ENCODE peak calls at places on chromosomes 1 and 21, in five cellular contexts. C is adrenal gland; F is activated T-cell treated with anti-CD3 and anti-CD28 coated beads for 1 hour; X is effector memory CD8-positive, alpha-beta T cell; N is HTR-8/SVneo. Y is an unnamed sample.

GRCh38 chr1:169762699-169763098 is 28.8 kb upstream of the SELE start:
- DNase-seq in X (no peak), N (no peak), C (no peak), F (no peak), Y (no peak)

GRCh38 chr1:40072142-40072541 is 24.9 kb downstream of the PPT1 start:
- DNase-seq in C (no peak), X (no peak), N (no peak), F (no peak), Y (no peak)

GRCh38 chr1:10598088-10598712 is 123.5 kb downstream of the PEX14 start:
- DNase-seq in X (no peak), C (no peak), F (no peak), N (no peak), Y (no peak)

GRCh38 chr1:48175116-48175515 is 47.4 kb upstream of the SLC5A9 start:
- DNase-seq in C (no peak), N (no peak), F (no peak), X (no peak), Y (no peak)

GRCh38 chr1:44799770-44800584 is at the start of gene PLK3:
- DNase-seq in N (peak), C (peak), F (peak), X (peak), Y (peak)

GRCh38 chr1:244436336-244437102 is 15.2 kb downstream of the ADSS2 start:
- DNase-seq in F (no peak), X (no peak), N (no peak), C (no peak), Y (no peak)

GRCh38 chr1:151315565-151316235 is 11.5 kb downstream of the PI4KB start:
- DNase-seq in X (no peak), C (no peak), N (no peak), F (no peak), Y (no peak)

GRCh38 chr1:234240680-234241079 is 132.6 kb upstream of the COA6 start:
- DNase-seq in N (no peak), F (no peak), X (no peak), C (no peak), Y (no peak)

GRCh38 chr1:2347907-2348306 is 43.4 kb downstream of the MORN1 start:
- DNase-seq in C (no peak), N (no peak), F (no peak), X (no peak), Y (no peak)

GRCh38 chr21:17901458-17902092 is 82.4 kb upstream of the C21orf91 start:
- DNase-seq in F (no peak), C (no peak), N (no peak), X (no peak), Y (no peak)

GRCh38 chr1:226569879-226570547 is 21.4 kb downstream of the STUM start:
- DNase-seq in X (peak), N (no peak), F (no peak), C (no peak), Y (no peak)

GRCh38 chr1:248164031-248164430 is 10.6 kb upstream of the OR2M2 start:
- DNase-seq in N (no peak), F (no peak), X (no peak), C (no peak), Y (no peak)

GRCh38 chr1:156096640-156097391 is 14.6 kb upstream of the MEX3A start:
- DNase-seq in X (peak), C (peak), F (peak), N (peak), Y (peak)

GRCh38 chr1:200213921-200214320 is 186.4 kb downstream of the NR5A2 start:
- DNase-seq in C (no peak), X (no peak), F (no peak), N (no peak), Y (no peak)

GRCh38 chr1:206513312-206514111 is 6.2 kb downstream of the RASSF5 start:
- DNase-seq in F (no peak), C (peak), N (no peak), X (no peak), Y (peak)

GRCh38 chr1:200042437-200043329 is 15.2 kb downstream of the NR5A2 start:
- DNase-seq in F (no peak), X (no peak), N (no peak), C (no peak), Y (no peak)

GRCh38 chr1:89953929-89954328 is 41.0 kb upstream of the ZNF326 start:
- DNase-seq in N (no peak), F (no peak), X (no peak), C (no peak), Y (no peak)